ENCODE peak calls at places on chromosome 11, in four cellular contexts. J is GM04504, N is uterus, I is WTC11. Q is an unnamed sample.

GRCh38 chr11:71342951-71343827 is 90.8 kb upstream of the SHANK2 start:
- DNase-seq in J (no peak), N (no peak), I (peak; percentile 84), Q (no peak)

GRCh38 chr11:113874920-113875413 is 405 bp downstream of the USP28 start:
- DNase-seq in I (no peak), J (no peak), N (no peak), Q (no peak)

GRCh38 chr11:117618956-117619355 is 178.1 kb downstream of the DSCAML1 start:
- DNase-seq in N (no peak), J (no peak), I (peak; percentile 59), Q (no peak)

GRCh38 chr11:107282195-107282594 is 175.4 kb downstream of the CWF19L2 start:
- DNase-seq in I (no peak), J (no peak), N (no peak), Q (no peak)

GRCh38 chr11:80136991-80137390 is 696.2 kb upstream of the TENM4 start:
- DNase-seq in N (no peak), I (no peak), J (no peak), Q (no peak)

GRCh38 chr11:120710354-120711187 is 199.0 kb downstream of the GRIK4 start:
- DNase-seq in J (peak; percentile 63), N (peak; percentile 69), I (peak; percentile 60), Q (peak; percentile 77)

GRCh38 chr11:1260023-1260501 is 37.2 kb downstream of the MUC5B start:
- DNase-seq in I (peak; percentile 44), J (no peak), N (no peak), Q (no peak)

GRCh38 chr11:33172996-33173395 is 11.7 kb upstream of the CSTF3 start:
- DNase-seq in I (no peak), J (no peak), N (no peak), Q (no peak)

GRCh38 chr11:123314972-123315371 is 115.1 kb upstream of the GRAMD1B start:
- DNase-seq in I (no peak), J (no peak), N (no peak), Q (no peak)

GRCh38 chr11:132852361-132852760 is 679.9 kb downstream of the OPCML start:
- DNase-seq in I (no peak), N (no peak), J (no peak), Q (no peak)

GRCh38 chr11:109363682-109364081 is 58.3 kb upstream of the C11orf87 start:
- DNase-seq in I (no peak), J (no peak), N (no peak), Q (no peak)

GRCh38 chr11:65355776-65356393 is 1.3 kb downstream of the TIGD3 start:
- DNase-seq in J (no peak), N (peak; percentile 36), I (peak; percentile 42), Q (no peak)

GRCh38 chr11:40168461-40168860 is 1291.0 kb downstream of the LRRC4C start:
- DNase-seq in J (no peak), I (no peak), N (no peak), Q (no peak)

GRCh38 chr11:119759324-119759723 is 30.3 kb upstream of the NECTIN1 start:
- DNase-seq in I (no peak), J (peak; percentile 22), N (no peak), Q (no peak)

GRCh38 chr11:125170406-125171031 is 6.0 kb downstream of the PKNOX2 start:
- DNase-seq in J (no peak), N (peak; percentile 62), I (no peak), Q (peak; percentile 84)

GRCh38 chr11:126115820-126116319 is 53.2 kb upstream of the CDON start:
- DNase-seq in N (peak; percentile 77), I (no peak), J (no peak), Q (peak; percentile 77)

GRCh38 chr11:69116671-69117070 is 39.1 kb upstream of the SMIM38 start:
- DNase-seq in I (no peak), J (no peak), N (no peak), Q (no peak)

GRCh38 chr11:120917536-120918239 is 106.2 kb upstream of the TBCEL start:
- DNase-seq in J (no peak), N (no peak), I (no peak), Q (no peak)

GRCh38 chr11:71116435-71117040 is 135.8 kb downstream of the SHANK2 start:
- DNase-seq in I (no peak), N (no peak), J (no peak), Q (no peak)

GRCh38 chr11:36306888-36307287 is 10.8 kb downstream of the PRR5L start:
- DNase-seq in J (no peak), I (no peak), N (no peak), Q (no peak)

GRCh38 chr11:60924110-60924905 is at the start of gene TMEM132A:
- DNase-seq in J (no peak), I (peak; percentile 85), N (peak; percentile 63), Q (no peak)

GRCh38 chr11:6646040-6646439 is 9.6 kb downstream of the DCHS1 start:
- DNase-seq in J (no peak), N (peak; percentile 57), I (no peak), Q (peak; percentile 39)

GRCh38 chr11:117996058-117996457 is 9.9 kb downstream of the IL10RA start:
- DNase-seq in I (no peak), N (no peak), J (no peak), Q (no peak)

GRCh38 chr11:68584097-68584496 is 100.2 kb upstream of the GAL start:
- DNase-seq in J (no peak), N (peak; percentile 27), I (peak; percentile 87), Q (no peak)

GRCh38 chr11:57905439-57905838 is 118.2 kb upstream of the OR9Q1 start:
- DNase-seq in J (no peak), N (no peak), I (no peak), Q (no peak)

GRCh38 chr11:62592989-62593421 is 1.7 kb upstream of the TUT1 start:
- DNase-seq in J (no peak), N (no peak), I (no peak), Q (no peak)

GRCh38 chr11:114397349-114397982 is 2.8 kb downstream of the C11orf71 start:
- DNase-seq in I (no peak), J (no peak), N (no peak), Q (no peak)

GRCh38 chr11:73310661-73311393 is 2.8 kb downstream of the ARHGEF17 start:
- DNase-seq in J (no peak), I (no peak), N (no peak), Q (no peak)

GRCh38 chr11:11243790-11244469 is 109.1 kb downstream of the CSNK2A3 start:
- DNase-seq in I (peak; percentile 66), J (no peak), N (peak; percentile 66), Q (no peak)

GRCh38 chr11:74701351-74701750 is 29.9 kb downstream of the CHRDL2 start:
- DNase-seq in J (no peak), N (no peak), I (peak; percentile 65), Q (no peak)

GRCh38 chr11:90908074-90908473 is 685.2 kb upstream of the CHORDC1 start:
- DNase-seq in J (no peak), I (no peak), N (no peak), Q (no peak)

GRCh38 chr11:63614136-63614664 is at the start of gene PLAAT3:
- DNase-seq in J (no peak), N (peak; percentile 47), I (peak; percentile 76), Q (no peak)

GRCh38 chr11:2919837-2920236 is 9.4 kb downstream of the PHLDA2 start:
- DNase-seq in N (no peak), I (no peak), J (no peak), Q (no peak)

GRCh38 chr11:117833401-117833891 is 8.9 kb upstream of the FXYD2 start:
- DNase-seq in I (no peak), J (no peak), N (peak; percentile 48), Q (no peak)

GRCh38 chr11:370087-370941 is 1.0 kb downstream of the B4GALNT4 start:
- DNase-seq in J (no peak), I (peak; percentile 73), N (no peak), Q (no peak)

GRCh38 chr11:123473941-123474668 is 44.0 kb downstream of the GRAMD1B start:
- DNase-seq in I (no peak), J (peak; percentile 73), N (no peak), Q (peak; percentile 69)

Q was measured in AG04450.